ENCODE peak calls at places on chromosomes 7 and 10, in four cellular contexts. N, W, S and E are unnamed samples.

GRCh38 chr10:18557960-18558359 is 93.4 kb downstream of the NSUN6 start:
- DNase-seq in N (no peak), W (no peak), S (no peak), E (no peak)

GRCh38 chr7:2702594-2702957 is 14.6 kb downstream of the AMZ1 start:
- DNase-seq in N (no peak), W (no peak), S (no peak), E (no peak)

GRCh38 chr7:77444123-77444522 is 28.0 kb upstream of the GSAP start:
- DNase-seq in N (no peak), W (no peak), S (no peak), E (no peak)

GRCh38 chr7:27115161-27116018 is 12.9 kb upstream of the HOXA2 start:
- DNase-seq in N (no peak), W (peak), S (peak), E (no peak)

GRCh38 chr7:45689797-45690761 is 115.9 kb downstream of the ADCY1 start:
- DNase-seq in N (peak), W (no peak), S (no peak), E (no peak)

GRCh38 chr7:57250801-57251200 is 118.6 kb upstream of the ZNF479 start:
- DNase-seq in N (no peak), W (no peak), S (no peak), E (no peak)

GRCh38 chr10:94066411-94066810 is 72.7 kb downstream of the PLCE1 start:
- DNase-seq in N (no peak), W (no peak), S (peak), E (peak)

GRCh38 chr10:105063796-105064195 is 422.7 kb downstream of the SORCS3 start:
- DNase-seq in N (peak), W (peak), S (peak), E (no peak)

GRCh38 chr10:124003070-124003419 is 90.4 kb downstream of the CHST15 start:
- DNase-seq in N (no peak), W (no peak), S (no peak), E (no peak)

GRCh38 chr7:28165971-28166955 is 14.3 kb downstream of the JAZF1 start:
- DNase-seq in N (no peak), W (no peak), S (peak), E (no peak)

GRCh38 chr7:73623798-73624668 is at the start of gene MLXIPL:
- DNase-seq in N (peak), W (peak), S (no peak), E (no peak)

GRCh38 chr7:99141756-99142726 is 1.9 kb downstream of the SMURF1 start:
- DNase-seq in N (peak), W (peak), S (peak), E (peak)

GRCh38 chr10:71659050-71659738 is 60.4 kb downstream of the C10orf105 start:
- DNase-seq in N (no peak), W (peak), S (no peak), E (no peak)

GRCh38 chr7:159218216-159219006 is 73.7 kb upstream of the VIPR2 start:
- DNase-seq in N (no peak), W (no peak), S (peak), E (no peak)

GRCh38 chr7:92177362-92177761 is 1.6 kb downstream of the LRRD1 start:
- DNase-seq in N (no peak), W (no peak), S (peak), E (no peak)

GRCh38 chr7:132783824-132784223 is 207.6 kb upstream of the PLXNA4 start:
- DNase-seq in N (no peak), W (no peak), S (peak), E (peak)

GRCh38 chr10:792792-793100 is 103.3 kb upstream of the DIP2C start:
- DNase-seq in N (no peak), W (no peak), S (no peak), E (no peak)

GRCh38 chr10:7285545-7286322 is 125.1 kb downstream of the SFMBT2 start:
- DNase-seq in N (no peak), W (no peak), S (no peak), E (no peak)

GRCh38 chr7:146096994-146097393 is 19.6 kb upstream of the CNTNAP2 start:
- DNase-seq in N (no peak), W (no peak), S (peak), E (no peak)

GRCh38 chr7:7554021-7554432 is 12.7 kb upstream of the MIOS start:
- DNase-seq in N (no peak), W (no peak), S (peak), E (peak)

GRCh38 chr10:8404721-8405120 is 350.2 kb downstream of the GATA3 start:
- DNase-seq in N (no peak), W (peak), S (no peak), E (no peak)

GRCh38 chr7:123494193-123494796 is 40.1 kb downstream of the IQUB start:
- DNase-seq in N (peak), W (peak), S (peak), E (no peak)

GRCh38 chr10:73931767-73932624 is 21.1 kb downstream of the PLAU start:
- DNase-seq in N (peak), W (peak), S (peak), E (no peak)

GRCh38 chr7:35731349-35731748 is 36.4 kb upstream of the HERPUD2 start:
- DNase-seq in N (no peak), W (no peak), S (no peak), E (no peak)

GRCh38 chr7:24882989-24883631 is 96.9 kb downstream of the OSBPL3 start:
- DNase-seq in N (no peak), W (no peak), S (peak), E (peak)

GRCh38 chr7:73706122-73707044 is 13.1 kb downstream of the STX1A start:
- DNase-seq in N (peak), W (no peak), S (peak), E (no peak)

GRCh38 chr10:103942866-103943265 is 24.1 kb upstream of the SLK start:
- DNase-seq in N (no peak), W (no peak), S (no peak), E (no peak)

GRCh38 chr7:1021366-1021765 is 23.0 kb upstream of the GPR146 start:
- DNase-seq in N (no peak), W (no peak), S (no peak), E (no peak)

GRCh38 chr10:78328592-78329404 is 295.1 kb downstream of the RPS24 start:
- DNase-seq in N (peak), W (no peak), S (no peak), E (peak)

GRCh38 chr7:101058355-101058754 is 26.9 kb upstream of the TRIM56 start:
- DNase-seq in N (peak), W (peak), S (peak), E (peak)